ENCODE peak calls at places on chromosomes 3 and 15, in five cellular contexts. One of them, this sample, is unnamed.

GRCh38 chr15:87082576-87082975 is 1002.9 kb downstream of the AGBL1 start:
- DNase-seq in stimulated activated CD8-positive, alpha-beta memory T cell treated with anti-CD3 and anti-CD28 coated beads, Interleukin-7, amount 100 ng/mL, for 24 hours: no peak
- DNase-seq in A549: no peak
- DNase-seq in iPS-NIHi11: no peak
- DNase-seq in SHP77: no peak
- DNase-seq in this sample: no peak

GRCh38 chr3:54171509-54171908 is 49.2 kb downstream of the CACNA2D3 start:
- DNase-seq in stimulated activated CD8-positive, alpha-beta memory T cell treated with anti-CD3 and anti-CD28 coated beads, Interleukin-7, amount 100 ng/mL, for 24 hours: no peak
- DNase-seq in A549: no peak
- DNase-seq in iPS-NIHi11: no peak
- DNase-seq in SHP77: no peak
- DNase-seq in this sample: no peak

GRCh38 chr3:52455283-52456168 is at the start of gene NISCH:
- DNase-seq in stimulated activated CD8-positive, alpha-beta memory T cell treated with anti-CD3 and anti-CD28 coated beads, Interleukin-7, amount 100 ng/mL, for 24 hours: peak; percentile 89
- DNase-seq in A549: peak; percentile 60
- DNase-seq in iPS-NIHi11: peak; percentile 98
- DNase-seq in SHP77: peak; percentile 64
- DNase-seq in this sample: peak; percentile 81

GRCh38 chr3:113844622-113845222 is 6.1 kb downstream of the GRAMD1C start:
- DNase-seq in stimulated activated CD8-positive, alpha-beta memory T cell treated with anti-CD3 and anti-CD28 coated beads, Interleukin-7, amount 100 ng/mL, for 24 hours: no peak
- DNase-seq in A549: peak; percentile 44
- DNase-seq in iPS-NIHi11: peak; percentile 30
- DNase-seq in SHP77: peak; percentile 47
- DNase-seq in this sample: peak; percentile 33

GRCh38 chr15:91116379-91117067 is 16.5 kb downstream of the SV2B start:
- DNase-seq in stimulated activated CD8-positive, alpha-beta memory T cell treated with anti-CD3 and anti-CD28 coated beads, Interleukin-7, amount 100 ng/mL, for 24 hours: no peak
- DNase-seq in A549: no peak
- DNase-seq in iPS-NIHi11: no peak
- DNase-seq in SHP77: peak; percentile 90
- DNase-seq in this sample: no peak

GRCh38 chr3:115581347-115582135 is 41.8 kb upstream of the GAP43 start:
- DNase-seq in stimulated activated CD8-positive, alpha-beta memory T cell treated with anti-CD3 and anti-CD28 coated beads, Interleukin-7, amount 100 ng/mL, for 24 hours: no peak
- DNase-seq in A549: no peak
- DNase-seq in iPS-NIHi11: no peak
- DNase-seq in SHP77: no peak
- DNase-seq in this sample: no peak

GRCh38 chr3:54822206-54822605 is 105.7 kb downstream of the LRTM1 start:
- DNase-seq in stimulated activated CD8-positive, alpha-beta memory T cell treated with anti-CD3 and anti-CD28 coated beads, Interleukin-7, amount 100 ng/mL, for 24 hours: no peak
- DNase-seq in A549: no peak
- DNase-seq in iPS-NIHi11: no peak
- DNase-seq in SHP77: no peak
- DNase-seq in this sample: no peak

GRCh38 chr15:98658831-98659699 is 10.7 kb downstream of the IGF1R start:
- DNase-seq in stimulated activated CD8-positive, alpha-beta memory T cell treated with anti-CD3 and anti-CD28 coated beads, Interleukin-7, amount 100 ng/mL, for 24 hours: no peak
- DNase-seq in A549: peak; percentile 80
- DNase-seq in iPS-NIHi11: peak; percentile 63
- DNase-seq in SHP77: peak; percentile 42
- DNase-seq in this sample: no peak

GRCh38 chr3:100023150-100023549 is 91.2 kb downstream of the FILIP1L start:
- DNase-seq in stimulated activated CD8-positive, alpha-beta memory T cell treated with anti-CD3 and anti-CD28 coated beads, Interleukin-7, amount 100 ng/mL, for 24 hours: no peak
- DNase-seq in A549: no peak
- DNase-seq in iPS-NIHi11: no peak
- DNase-seq in SHP77: peak; percentile 77
- DNase-seq in this sample: no peak

GRCh38 chr3:177802151-177802900 is 605.0 kb upstream of the TBL1XR1 start:
- DNase-seq in stimulated activated CD8-positive, alpha-beta memory T cell treated with anti-CD3 and anti-CD28 coated beads, Interleukin-7, amount 100 ng/mL, for 24 hours: no peak
- DNase-seq in A549: no peak
- DNase-seq in iPS-NIHi11: no peak
- DNase-seq in SHP77: no peak
- DNase-seq in this sample: no peak

GRCh38 chr15:76398702-76399101 is 62.1 kb downstream of the ISL2 start:
- DNase-seq in stimulated activated CD8-positive, alpha-beta memory T cell treated with anti-CD3 and anti-CD28 coated beads, Interleukin-7, amount 100 ng/mL, for 24 hours: no peak
- DNase-seq in A549: no peak
- DNase-seq in iPS-NIHi11: no peak
- DNase-seq in SHP77: no peak
- DNase-seq in this sample: no peak

GRCh38 chr3:117868766-117869165 is 1159.2 kb downstream of the TUSC7 start:
- DNase-seq in stimulated activated CD8-positive, alpha-beta memory T cell treated with anti-CD3 and anti-CD28 coated beads, Interleukin-7, amount 100 ng/mL, for 24 hours: no peak
- DNase-seq in A549: no peak
- DNase-seq in iPS-NIHi11: no peak
- DNase-seq in SHP77: no peak
- DNase-seq in this sample: no peak

GRCh38 chr3:153404157-153404556 is 242.1 kb downstream of the RAP2B start:
- DNase-seq in stimulated activated CD8-positive, alpha-beta memory T cell treated with anti-CD3 and anti-CD28 coated beads, Interleukin-7, amount 100 ng/mL, for 24 hours: no peak
- DNase-seq in A549: no peak
- DNase-seq in iPS-NIHi11: no peak
- DNase-seq in SHP77: no peak
- DNase-seq in this sample: no peak

This sample was measured in HTR-8/SVneo.